ENCODE peak calls at places on chromosomes 4 and X, in four cellular contexts. J is pancreas, R is cardiac fibroblast, E is H4. X is an unnamed sample.

GRCh38 chrX:68190799-68191198 is 242.5 kb downstream of the OPHN1 start:
- DNase-seq in J (no peak), R (no peak), E (no peak), X (no peak)

GRCh38 chrX:40140706-40141499 is 43.1 kb upstream of the BCOR start:
- DNase-seq in J (no peak), R (peak), E (no peak), X (no peak)

GRCh38 chr4:108426493-108426892 is 193.9 kb upstream of the RPL34 start:
- DNase-seq in J (no peak), R (no peak), E (no peak), X (no peak)

GRCh38 chr4:87851332-87851731 is 18.6 kb downstream of the MEPE start:
- DNase-seq in J (no peak), R (no peak), E (no peak), X (no peak)

GRCh38 chr4:8502836-8503585 is 62.4 kb downstream of the TRMT44 start:
- DNase-seq in J (no peak), R (peak), E (no peak), X (no peak)

GRCh38 chr4:161937151-161937550 is 226.6 kb downstream of the FSTL5 start:
- DNase-seq in J (no peak), R (no peak), E (no peak), X (no peak)

GRCh38 chr4:185836268-185837084 is 24.5 kb upstream of the SORBS2 start:
- DNase-seq in J (no peak), R (no peak), E (no peak), X (no peak)

GRCh38 chrX:150848914-150849365 is 49.5 kb downstream of the CD99L2 start:
- DNase-seq in J (no peak), R (no peak), E (peak), X (peak)

GRCh38 chrX:101462892-101463291 is 22.4 kb upstream of the ARMCX4 start:
- DNase-seq in J (no peak), R (peak), E (peak), X (no peak)

GRCh38 chrX:74536142-74537010 is 78.0 kb downstream of the RLIM start:
- DNase-seq in J (peak), R (peak), E (no peak), X (peak)

GRCh38 chrX:112840382-112841113 is at the start of gene AMOT:
- DNase-seq in J (peak), R (peak), E (peak), X (peak)

GRCh38 chr4:164779811-164780216 is 25.9 kb downstream of the SMIM31 start:
- DNase-seq in J (no peak), R (peak), E (peak), X (no peak)

GRCh38 chrX:34879876-34880275 is 62.7 kb upstream of the FAM47B start:
- DNase-seq in J (no peak), R (no peak), E (no peak), X (no peak)

GRCh38 chr4:77669911-77670590 is 64.4 kb downstream of the CXCL13 start:
- DNase-seq in J (peak), R (no peak), E (no peak), X (peak)

GRCh38 chr4:159764343-159764952 is 661.6 kb downstream of the RAPGEF2 start:
- DNase-seq in J (no peak), R (peak), E (peak), X (peak)

GRCh38 chr4:10565166-10565780 is 108.0 kb upstream of the ZNF518B start:
- DNase-seq in J (no peak), R (no peak), E (no peak), X (no peak)

GRCh38 chr4:148435654-148436406 is 6.4 kb downstream of the NR3C2 start:
- DNase-seq in J (no peak), R (no peak), E (no peak), X (no peak)

GRCh38 chr4:40909363-40909876 is 159.7 kb downstream of the NSUN7 start:
- DNase-seq in J (no peak), R (peak), E (peak), X (no peak)

GRCh38 chr4:145937990-145938611 is 522 bp downstream of the ZNF827 start:
- DNase-seq in J (no peak), R (peak), E (peak), X (peak)

GRCh38 chr4:169249214-169249973 is 21.4 kb downstream of the SH3RF1 start:
- DNase-seq in J (no peak), R (peak), E (no peak), X (no peak)

GRCh38 chrX:9928083-9928482 is 39.1 kb upstream of the CLDN34 start:
- DNase-seq in J (no peak), R (no peak), E (no peak), X (peak)

GRCh38 chrX:144627947-144628346 is 619.4 kb upstream of the SPANXN1 start:
- DNase-seq in J (no peak), R (no peak), E (no peak), X (no peak)